ENCODE peak calls at places on chromosomes 5 and 9, in four cellular contexts. F is upper lobe of left lung, U is dorsolateral prefrontal cortex, K is tibial artery. D is an unnamed sample.

GRCh38 chr9:85172001-85172978 is 502.8 kb downstream of the NTRK2 start:
- DNase-seq in K (peak), F (no peak), U (no peak), D (no peak)

GRCh38 chr9:96382175-96382574 is 1.3 kb downstream of the SLC35D2 start:
- DNase-seq in U (no peak), K (no peak), F (no peak), D (no peak)

GRCh38 chr9:76459691-76460635 is 981 bp downstream of the GCNT1 start:
- DNase-seq in U (peak), F (peak), K (peak), D (no peak)

GRCh38 chr9:122821278-122821952 is 7.0 kb downstream of the PDCL start:
- DNase-seq in K (peak), F (peak), U (no peak), D (no peak)

GRCh38 chr9:115973241-115973640 is 180.3 kb upstream of the PAPPA start:
- DNase-seq in F (no peak), K (no peak), U (no peak), D (no peak)

GRCh38 chr5:81717221-81717620 is 33.7 kb downstream of the SSBP2 start:
- DNase-seq in F (no peak), U (no peak), K (no peak), D (no peak)

GRCh38 chr5:81253875-81254274 is 20.8 kb downstream of the CKMT2 start:
- DNase-seq in K (no peak), F (no peak), U (no peak), D (no peak)

GRCh38 chr9:3410461-3410860 is 115.3 kb downstream of the RFX3 start:
- DNase-seq in K (no peak), F (no peak), U (no peak), D (no peak)

GRCh38 chr5:80109549-80110478 is 74.7 kb downstream of the THBS4 start:
- DNase-seq in K (no peak), F (no peak), U (no peak), D (no peak)

GRCh38 chr9:92686954-92687353 is 17.0 kb upstream of the IPPK start:
- DNase-seq in K (no peak), F (no peak), U (no peak), D (peak)
- TF ChIP-seq CTCF in K (no peak), F (no peak), U (no peak), D (peak)

GRCh38 chr5:31213676-31214638 is 20.5 kb downstream of the CDH6 start:
- DNase-seq in U (no peak), F (no peak), K (no peak), D (no peak)
- TF ChIP-seq CTCF in U (no peak), F (no peak), K (no peak), D (no peak)

GRCh38 chr5:11110128-11110527 is 349.1 kb upstream of the DAP start:
- DNase-seq in F (no peak), K (no peak), U (no peak), D (no peak)
- TF ChIP-seq CTCF in F (no peak), K (no peak), U (no peak), D (no peak)

DNA sequence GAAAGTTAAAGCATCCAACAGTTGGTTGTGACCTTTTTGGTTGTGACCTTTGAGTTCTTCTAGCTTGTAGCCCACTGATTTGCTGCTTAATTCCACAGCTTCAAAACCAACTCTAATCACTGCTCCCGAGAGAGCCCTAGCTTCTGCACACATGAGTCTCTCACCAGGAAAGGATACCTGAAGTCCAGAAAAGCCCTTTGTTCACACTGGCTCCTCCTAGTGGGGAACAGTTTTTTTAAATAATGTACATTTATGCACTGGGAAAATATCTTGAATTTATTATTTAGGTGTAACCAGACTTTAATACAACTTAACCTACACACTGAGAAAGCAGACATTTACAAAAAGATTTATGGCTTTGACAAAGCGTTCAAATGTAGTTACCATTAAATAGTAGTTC is 120.2 kb upstream of the CCDC152 start:
- DNase-seq in F (no peak), U (no peak), K (no peak), D (no peak)
- TF ChIP-seq CTCF in F (no peak), U (no peak), K (no peak), D (peak)

D was measured in type B pancreatic cell.